ENCODE peak calls at places on chromosome 16, in four cellular contexts. P is transverse colon, V is uterus, S is A549. T is an unnamed sample.
A peak's percentile ranks its signal among the peaks of the same experiment; 100 is the strongest.

GRCh38 chr16:19375561-19376158 is 42.0 kb upstream of the TMC5 start:
- DNase-seq in P (peak; percentile 40), V (peak; percentile 29), S (peak; percentile 70), T (peak; percentile 52)

GRCh38 chr16:67260426-67261063 is 11.8 kb downstream of the SLC9A5 start:
- DNase-seq in P (no peak), V (no peak), S (peak; percentile 61), T (no peak)

GRCh38 chr16:85123891-85124635 is 11.8 kb upstream of the CIBAR2 start:
- DNase-seq in P (peak; percentile 26), V (peak; percentile 75), S (peak; percentile 34), T (peak; percentile 47)

GRCh38 chr16:56793504-56793903 is 63.6 kb downstream of the NUP93 start:
- DNase-seq in P (no peak), V (no peak), S (peak; percentile 52), T (no peak)

GRCh38 chr16:78065344-78065743 is 34.1 kb upstream of the WWOX start:
- DNase-seq in P (no peak), V (no peak), S (no peak), T (no peak)

GRCh38 chr16:50550035-50550434 is 1.8 kb downstream of the NKD1 start:
- DNase-seq in P (no peak), V (peak; percentile 37), S (no peak), T (peak; percentile 17)

GRCh38 chr16:66091462-66091861 is 275.0 kb upstream of the CDH5 start:
- DNase-seq in P (no peak), V (no peak), S (no peak), T (no peak)

GRCh38 chr16:86862596-86862995 is 284.2 kb downstream of the FOXL1 start:
- DNase-seq in P (no peak), V (no peak), S (no peak), T (no peak)

GRCh38 chr16:85750021-85750826 is 672 bp downstream of the C16orf74 start:
- DNase-seq in P (peak; percentile 66), V (peak; percentile 40), S (no peak), T (peak; percentile 22)

GRCh38 chr16:66369055-66369592 is 2.6 kb downstream of the CDH5 start:
- DNase-seq in P (peak; percentile 18), V (no peak), S (no peak), T (no peak)

GRCh38 chr16:8554881-8555280 is 35.4 kb downstream of the TMEM114 start:
- DNase-seq in P (no peak), V (no peak), S (no peak), T (no peak)

GRCh38 chr16:72554935-72555334 is 383.0 kb upstream of the PMFBP1 start:
- DNase-seq in P (no peak), V (no peak), S (no peak), T (no peak)

GRCh38 chr16:24540575-24541240 is 1.3 kb downstream of the RBBP6 start:
- DNase-seq in P (no peak), V (no peak), S (peak; percentile 25), T (peak; percentile 53)

GRCh38 chr16:30063278-30063892 is 2.2 kb upstream of the ALDOA start:
- DNase-seq in P (no peak), V (no peak), S (no peak), T (no peak)

GRCh38 chr16:30065943-30066881 is 652 bp downstream of the ALDOA start:
- DNase-seq in P (peak; percentile 21), V (no peak), S (peak; percentile 43), T (peak; percentile 33)

GRCh38 chr16:30065112-30065942 is at the start of gene ALDOA:
- DNase-seq in P (peak; percentile 97), V (peak; percentile 99), S (peak; percentile 98), T (peak; percentile 98)

GRCh38 chr16:30064746-30065111 is 831 bp upstream of the ALDOA start:
- DNase-seq in P (no peak), V (no peak), S (no peak), T (no peak)

DNA sequence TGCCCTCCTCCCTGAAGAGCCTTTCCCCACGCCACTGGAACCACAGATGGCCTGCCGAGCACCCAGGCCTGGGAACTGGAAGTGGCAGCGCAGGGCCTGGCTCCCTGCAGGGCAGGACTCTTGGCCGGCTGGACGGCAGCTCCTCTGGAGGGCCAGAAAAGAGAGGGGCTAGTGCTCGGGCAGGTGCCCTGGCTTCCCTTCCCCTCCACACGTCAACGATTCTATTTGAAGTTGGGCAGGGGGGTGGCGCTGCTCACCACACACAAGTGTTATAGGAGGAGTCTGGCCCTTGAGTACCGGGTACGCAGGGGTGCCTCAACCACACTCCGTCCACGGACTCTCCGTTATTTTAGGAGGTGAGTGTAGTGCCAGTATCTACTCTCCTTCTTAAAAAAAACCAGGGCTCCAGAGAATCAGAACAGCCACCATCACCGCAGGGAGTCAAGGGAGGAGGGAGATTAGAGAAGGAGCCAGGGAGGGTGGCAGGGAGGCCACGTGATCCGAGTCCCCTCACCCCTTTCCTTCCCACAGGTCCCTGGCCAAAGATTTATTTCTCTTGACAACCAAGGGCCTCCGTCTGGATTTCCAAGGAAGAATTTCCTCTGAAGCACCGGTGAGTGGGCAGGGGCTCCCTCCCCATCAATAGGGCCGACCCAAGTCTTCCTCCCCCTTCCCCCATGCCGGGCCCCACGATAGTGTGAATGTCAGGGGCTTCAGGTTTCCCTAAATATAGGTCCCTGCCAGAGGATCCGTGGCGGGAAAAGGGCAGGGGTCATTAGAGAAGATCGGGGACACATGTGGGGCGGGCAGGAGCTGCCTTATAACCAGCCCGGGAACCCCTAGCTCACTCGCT is 1.4 kb upstream of the ALDOA start:
- DNase-seq in P (peak; percentile 80), V (peak; percentile 75), S (peak; percentile 79), T (peak; percentile 81)
- TF ChIP-seq POLR2A in P (peak; percentile 42), V (no peak), S (no peak), T (no peak)

GRCh38 chr16:16887193-16887592 is 508.3 kb downstream of the NPIPA7 start:
- DNase-seq in P (no peak), V (no peak), S (no peak), T (no peak)
- H3K9me3 ChIP-seq in P (no peaks in the 10 kb centered on the region), V (no peaks in the 10 kb centered on the region), S (no peaks in the 10 kb centered on the region), T (no peaks in the 10 kb centered on the region)

GRCh38 chr16:2211923-2212347 is 1.3 kb upstream of the BRICD5 start:
- DNase-seq in P (no peak), V (no peak), S (no peak), T (peak; percentile 45)

GRCh38 chr16:2210386-2211365 is at the start of gene BRICD5:
- DNase-seq in P (no peak), V (no peak), S (no peak), T (peak; percentile 77)

GRCh38 chr16:2213817-2214720 is 571 bp downstream of the PGP start:
- DNase-seq in P (no peak), V (no peak), S (no peak), T (no peak)

GRCh38 chr16:2214721-2214970 is at the start of gene PGP:
- DNase-seq in P (no peak), V (no peak), S (no peak), T (no peak)

DNA sequence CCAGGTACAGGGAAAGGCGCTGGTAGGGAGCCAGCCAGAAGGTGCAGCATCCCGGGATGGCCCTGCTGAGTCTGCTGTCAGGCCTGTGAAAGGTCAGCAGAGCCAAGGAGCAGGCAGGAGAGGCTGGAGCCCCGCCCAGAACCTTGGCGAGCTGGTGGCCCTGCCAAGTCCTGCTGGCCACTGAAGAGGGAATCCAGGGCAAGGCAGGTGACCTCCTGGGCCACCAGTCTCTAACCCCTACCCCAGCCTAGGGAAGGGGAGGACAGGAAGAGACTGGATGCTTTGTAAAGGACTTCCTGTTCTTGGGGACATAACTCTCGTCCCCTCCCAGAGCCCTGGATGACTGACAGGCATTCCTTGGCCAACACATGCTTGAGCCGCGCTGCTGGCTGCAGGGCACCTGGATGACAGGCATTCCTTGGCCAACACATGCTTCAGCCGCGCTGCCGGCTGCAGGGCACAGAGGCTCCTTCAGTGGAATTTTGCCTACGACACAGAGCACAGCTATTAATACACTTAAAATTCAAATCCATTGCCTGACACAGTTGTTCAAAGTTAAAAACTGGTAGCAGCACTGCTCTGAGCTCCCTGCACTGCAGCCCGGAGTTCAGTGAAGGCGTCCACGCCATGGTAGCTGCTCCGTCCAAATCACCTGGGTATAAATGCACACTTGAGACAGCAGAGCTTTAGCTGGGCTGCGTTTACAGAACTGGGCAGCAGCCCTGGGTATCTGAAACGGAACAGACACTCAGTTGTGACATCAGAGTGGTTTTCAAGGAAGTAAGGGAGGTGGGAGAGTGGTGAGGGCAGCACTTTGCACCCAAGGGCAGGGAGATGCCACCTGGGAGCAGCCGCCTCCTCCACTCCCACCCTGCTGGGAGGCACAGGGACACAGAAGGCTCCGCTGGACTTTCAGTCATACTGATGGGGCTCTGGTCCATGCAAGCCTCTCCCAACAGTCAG is 2.0 kb upstream of the BRICD5 start:
- DNase-seq in P (no peak), V (no peak), S (no peak), T (peak; percentile 46)
- H3K4me1 ChIP-seq in P (peaks cover 25% of the 10 kb centered on the region), V (no peaks in the 10 kb centered on the region), S (peaks cover 30% of the 10 kb centered on the region), T (peaks cover 40% of the 10 kb centered on the region)

DNA sequence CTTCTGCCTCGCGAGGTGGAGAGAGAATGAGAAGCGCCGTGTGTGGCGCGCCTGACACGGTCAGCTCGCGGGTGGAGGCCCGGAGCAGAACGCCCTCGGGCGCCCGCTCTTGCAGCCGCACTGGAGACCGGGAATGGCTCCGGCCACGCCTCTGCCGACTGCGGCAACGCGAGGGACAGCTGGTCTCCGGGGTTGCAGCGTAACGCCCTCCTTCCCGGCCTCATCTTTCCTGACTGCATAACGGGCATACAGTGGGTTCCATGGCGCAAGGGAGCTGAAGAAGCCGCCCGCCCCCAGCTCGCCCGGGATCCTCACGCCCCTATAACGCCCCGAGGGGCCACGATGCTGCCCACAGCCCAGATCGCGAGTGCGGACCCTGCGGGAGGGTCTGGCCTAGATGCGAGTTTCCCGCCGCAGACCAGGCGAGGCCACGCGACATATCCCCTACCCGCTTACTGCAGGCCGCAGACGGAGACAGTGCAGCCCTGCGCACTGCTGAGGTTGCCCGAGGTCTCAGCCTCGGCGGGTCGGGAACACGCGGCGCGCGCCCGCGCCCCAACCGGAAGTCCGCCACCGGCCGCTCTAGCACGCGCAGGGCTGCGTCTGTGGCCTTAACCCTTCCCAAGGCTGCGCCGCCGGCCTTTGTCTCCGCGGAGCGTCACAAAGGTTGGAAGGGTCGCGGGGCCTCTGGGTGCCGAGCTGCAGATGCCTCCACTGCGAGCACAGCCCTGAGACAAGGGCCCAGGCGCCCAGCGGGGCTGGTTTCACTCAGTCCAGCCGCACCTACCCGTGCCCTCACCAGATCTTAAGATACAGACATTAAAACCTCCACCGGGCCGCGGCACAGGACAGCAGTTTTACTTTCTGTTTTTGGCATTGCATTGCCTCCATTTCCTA is 18.8 kb downstream of the BCL7C start:
- DNase-seq in P (peak; percentile 93), V (peak; percentile 90), S (peak; percentile 93), T (peak; percentile 95)
- TF ChIP-seq POLR2A in P (peak; percentile 94), V (peak; percentile 81), S (peak; percentile 99), T (no peak)

GRCh38 chr16:35543486-35543885 is 2084.1 kb downstream of the TP53TG3F start:
- DNase-seq in P (no peak), V (no peak), S (no peak), T (no peak)
- H3K9me3 ChIP-seq in P (no peaks in the 10 kb centered on the region), V (no peaks in the 10 kb centered on the region), S (no peaks in the 10 kb centered on the region), T (no peaks in the 10 kb centered on the region)

T was measured in testis.